ENCODE peak calls at places on chromosomes 6 and 20, in eight cellular contexts. One of them, this sample, is unnamed.

GRCh38 chr6:1912731-1913130 is 303.0 kb downstream of the FOXC1 start:
- DNase-seq in ovary: no peak
- DNase-seq in NAMALWA: no peak
- DNase-seq in stimulated activated CD4-positive, alpha-beta T cell treated with anti-CD3 and anti-CD28 coated beads, Interleukin-4, amount 100 ng/mL, for 4 hours: no peak
- DNase-seq in aorta: no peak
- DNase-seq in T-helper 2 cell: no peak
- DNase-seq in glutamatergic neuron: no peak
- DNase-seq in HEK293T: no peak
- DNase-seq in this sample: no peak

GRCh38 chr6:82144852-82145332 is 102.7 kb downstream of the IBTK start:
- DNase-seq in ovary: no peak
- DNase-seq in NAMALWA: no peak
- DNase-seq in stimulated activated CD4-positive, alpha-beta T cell treated with anti-CD3 and anti-CD28 coated beads, Interleukin-4, amount 100 ng/mL, for 4 hours: no peak
- DNase-seq in aorta: peak
- DNase-seq in T-helper 2 cell: no peak
- DNase-seq in glutamatergic neuron: no peak
- DNase-seq in HEK293T: peak
- DNase-seq in this sample: no peak

GRCh38 chr20:8130840-8131526 is 1.1 kb upstream of the PLCB1 start:
- DNase-seq in ovary: no peak
- DNase-seq in NAMALWA: no peak
- DNase-seq in stimulated activated CD4-positive, alpha-beta T cell treated with anti-CD3 and anti-CD28 coated beads, Interleukin-4, amount 100 ng/mL, for 4 hours: no peak
- DNase-seq in aorta: no peak
- DNase-seq in T-helper 2 cell: no peak
- DNase-seq in glutamatergic neuron: no peak
- DNase-seq in HEK293T: no peak
- DNase-seq in this sample: no peak

GRCh38 chr20:38112249-38112942 is 52.7 kb downstream of the TGM2 start:
- DNase-seq in ovary: no peak
- DNase-seq in NAMALWA: no peak
- DNase-seq in stimulated activated CD4-positive, alpha-beta T cell treated with anti-CD3 and anti-CD28 coated beads, Interleukin-4, amount 100 ng/mL, for 4 hours: no peak
- DNase-seq in aorta: no peak
- DNase-seq in T-helper 2 cell: no peak
- DNase-seq in glutamatergic neuron: no peak
- DNase-seq in HEK293T: no peak
- DNase-seq in this sample: no peak

GRCh38 chr6:25963426-25964123 is 973 bp downstream of the TRIM38 start:
- DNase-seq in ovary: no peak
- DNase-seq in NAMALWA: peak
- DNase-seq in stimulated activated CD4-positive, alpha-beta T cell treated with anti-CD3 and anti-CD28 coated beads, Interleukin-4, amount 100 ng/mL, for 4 hours: no peak
- DNase-seq in aorta: no peak
- DNase-seq in T-helper 2 cell: no peak
- DNase-seq in glutamatergic neuron: no peak
- DNase-seq in HEK293T: no peak
- DNase-seq in this sample: no peak

GRCh38 chr6:147651249-147652063 is 143.0 kb downstream of the SAMD5 start:
- DNase-seq in ovary: no peak
- DNase-seq in NAMALWA: no peak
- DNase-seq in stimulated activated CD4-positive, alpha-beta T cell treated with anti-CD3 and anti-CD28 coated beads, Interleukin-4, amount 100 ng/mL, for 4 hours: no peak
- DNase-seq in aorta: no peak
- DNase-seq in T-helper 2 cell: no peak
- DNase-seq in glutamatergic neuron: no peak
- DNase-seq in HEK293T: no peak
- DNase-seq in this sample: no peak

GRCh38 chr6:87391334-87391733 is 16.4 kb upstream of the CFAP206 start:
- DNase-seq in ovary: no peak
- DNase-seq in NAMALWA: peak
- DNase-seq in stimulated activated CD4-positive, alpha-beta T cell treated with anti-CD3 and anti-CD28 coated beads, Interleukin-4, amount 100 ng/mL, for 4 hours: no peak
- DNase-seq in aorta: no peak
- DNase-seq in T-helper 2 cell: no peak
- DNase-seq in glutamatergic neuron: peak
- DNase-seq in HEK293T: peak
- DNase-seq in this sample: no peak

GRCh38 chr6:34574647-34575293 is 18.6 kb upstream of the SPDEF start:
- DNase-seq in ovary: no peak
- DNase-seq in NAMALWA: no peak
- DNase-seq in stimulated activated CD4-positive, alpha-beta T cell treated with anti-CD3 and anti-CD28 coated beads, Interleukin-4, amount 100 ng/mL, for 4 hours: no peak
- DNase-seq in aorta: no peak
- DNase-seq in T-helper 2 cell: no peak
- DNase-seq in glutamatergic neuron: no peak
- DNase-seq in HEK293T: no peak
- DNase-seq in this sample: no peak

GRCh38 chr6:108714774-108715414 is 133.3 kb upstream of the ARMC2 start:
- DNase-seq in ovary: no peak
- DNase-seq in NAMALWA: no peak
- DNase-seq in stimulated activated CD4-positive, alpha-beta T cell treated with anti-CD3 and anti-CD28 coated beads, Interleukin-4, amount 100 ng/mL, for 4 hours: no peak
- DNase-seq in aorta: no peak
- DNase-seq in T-helper 2 cell: no peak
- DNase-seq in glutamatergic neuron: no peak
- DNase-seq in HEK293T: no peak
- DNase-seq in this sample: no peak

GRCh38 chr6:23659125-23659524 is 466.9 kb upstream of the NRSN1 start:
- DNase-seq in ovary: no peak
- DNase-seq in NAMALWA: no peak
- DNase-seq in stimulated activated CD4-positive, alpha-beta T cell treated with anti-CD3 and anti-CD28 coated beads, Interleukin-4, amount 100 ng/mL, for 4 hours: no peak
- DNase-seq in aorta: no peak
- DNase-seq in T-helper 2 cell: no peak
- DNase-seq in glutamatergic neuron: peak
- DNase-seq in HEK293T: peak
- DNase-seq in this sample: no peak

GRCh38 chr20:23145281-23145700 is 59.2 kb upstream of the CD93 start:
- DNase-seq in ovary: no peak
- DNase-seq in NAMALWA: no peak
- DNase-seq in stimulated activated CD4-positive, alpha-beta T cell treated with anti-CD3 and anti-CD28 coated beads, Interleukin-4, amount 100 ng/mL, for 4 hours: no peak
- DNase-seq in aorta: peak
- DNase-seq in T-helper 2 cell: no peak
- DNase-seq in glutamatergic neuron: no peak
- DNase-seq in HEK293T: no peak
- DNase-seq in this sample: no peak

GRCh38 chr6:69791065-69791471 is 5.7 kb downstream of the LMBRD1 start:
- DNase-seq in ovary: no peak
- DNase-seq in NAMALWA: peak
- DNase-seq in stimulated activated CD4-positive, alpha-beta T cell treated with anti-CD3 and anti-CD28 coated beads, Interleukin-4, amount 100 ng/mL, for 4 hours: no peak
- DNase-seq in aorta: no peak
- DNase-seq in T-helper 2 cell: no peak
- DNase-seq in glutamatergic neuron: no peak
- DNase-seq in HEK293T: no peak
- DNase-seq in this sample: no peak

GRCh38 chr20:38804682-38805501 is 605 bp upstream of the PPP1R16B start:
- DNase-seq in ovary: no peak
- DNase-seq in NAMALWA: peak
- DNase-seq in stimulated activated CD4-positive, alpha-beta T cell treated with anti-CD3 and anti-CD28 coated beads, Interleukin-4, amount 100 ng/mL, for 4 hours: peak
- DNase-seq in aorta: peak
- DNase-seq in T-helper 2 cell: peak
- DNase-seq in glutamatergic neuron: no peak
- DNase-seq in HEK293T: no peak
- DNase-seq in this sample: peak

GRCh38 chr20:25540273-25540672 is 45.1 kb downstream of the NINL start:
- DNase-seq in ovary: no peak
- DNase-seq in NAMALWA: peak
- DNase-seq in stimulated activated CD4-positive, alpha-beta T cell treated with anti-CD3 and anti-CD28 coated beads, Interleukin-4, amount 100 ng/mL, for 4 hours: no peak
- DNase-seq in aorta: no peak
- DNase-seq in T-helper 2 cell: no peak
- DNase-seq in glutamatergic neuron: peak
- DNase-seq in HEK293T: no peak
- DNase-seq in this sample: no peak

GRCh38 chr6:62393608-62394007 is 107.6 kb upstream of the KHDRBS2 start:
- DNase-seq in ovary: no peak
- DNase-seq in NAMALWA: no peak
- DNase-seq in stimulated activated CD4-positive, alpha-beta T cell treated with anti-CD3 and anti-CD28 coated beads, Interleukin-4, amount 100 ng/mL, for 4 hours: no peak
- DNase-seq in aorta: no peak
- DNase-seq in T-helper 2 cell: no peak
- DNase-seq in glutamatergic neuron: no peak
- DNase-seq in HEK293T: no peak
- DNase-seq in this sample: no peak

GRCh38 chr20:62313021-62313420 is 10.2 kb downstream of the ADRM1 start:
- DNase-seq in ovary: no peak
- DNase-seq in NAMALWA: no peak
- DNase-seq in stimulated activated CD4-positive, alpha-beta T cell treated with anti-CD3 and anti-CD28 coated beads, Interleukin-4, amount 100 ng/mL, for 4 hours: no peak
- DNase-seq in aorta: no peak
- DNase-seq in T-helper 2 cell: no peak
- DNase-seq in glutamatergic neuron: no peak
- DNase-seq in HEK293T: no peak
- DNase-seq in this sample: no peak

GRCh38 chr20:33076662-33077398 is 2.6 kb upstream of the BPIFB4 start:
- DNase-seq in ovary: no peak
- DNase-seq in NAMALWA: peak
- DNase-seq in stimulated activated CD4-positive, alpha-beta T cell treated with anti-CD3 and anti-CD28 coated beads, Interleukin-4, amount 100 ng/mL, for 4 hours: no peak
- DNase-seq in aorta: no peak
- DNase-seq in T-helper 2 cell: no peak
- DNase-seq in glutamatergic neuron: no peak
- DNase-seq in HEK293T: peak
- DNase-seq in this sample: no peak

GRCh38 chr20:1451092-1451491 is 15.6 kb downstream of the NSFL1C start:
- DNase-seq in ovary: no peak
- DNase-seq in NAMALWA: no peak
- DNase-seq in stimulated activated CD4-positive, alpha-beta T cell treated with anti-CD3 and anti-CD28 coated beads, Interleukin-4, amount 100 ng/mL, for 4 hours: no peak
- DNase-seq in aorta: no peak
- DNase-seq in T-helper 2 cell: no peak
- DNase-seq in glutamatergic neuron: no peak
- DNase-seq in HEK293T: no peak
- DNase-seq in this sample: no peak

GRCh38 chr6:159312204-159312603 is 143.0 kb downstream of the FNDC1 start:
- DNase-seq in ovary: no peak
- DNase-seq in NAMALWA: no peak
- DNase-seq in stimulated activated CD4-positive, alpha-beta T cell treated with anti-CD3 and anti-CD28 coated beads, Interleukin-4, amount 100 ng/mL, for 4 hours: no peak
- DNase-seq in aorta: no peak
- DNase-seq in T-helper 2 cell: no peak
- DNase-seq in glutamatergic neuron: no peak
- DNase-seq in HEK293T: no peak
- DNase-seq in this sample: no peak

GRCh38 chr6:145116591-145117178 is 618.6 kb downstream of the EPM2A start:
- DNase-seq in ovary: no peak
- DNase-seq in NAMALWA: no peak
- DNase-seq in stimulated activated CD4-positive, alpha-beta T cell treated with anti-CD3 and anti-CD28 coated beads, Interleukin-4, amount 100 ng/mL, for 4 hours: no peak
- DNase-seq in aorta: no peak
- DNase-seq in T-helper 2 cell: no peak
- DNase-seq in glutamatergic neuron: no peak
- DNase-seq in HEK293T: no peak
- DNase-seq in this sample: no peak

GRCh38 chr6:105196076-105196475 is 16.3 kb upstream of the POPDC3 start:
- DNase-seq in ovary: no peak
- DNase-seq in NAMALWA: no peak
- DNase-seq in stimulated activated CD4-positive, alpha-beta T cell treated with anti-CD3 and anti-CD28 coated beads, Interleukin-4, amount 100 ng/mL, for 4 hours: no peak
- DNase-seq in aorta: no peak
- DNase-seq in T-helper 2 cell: no peak
- DNase-seq in glutamatergic neuron: no peak
- DNase-seq in HEK293T: no peak
- DNase-seq in this sample: no peak

GRCh38 chr6:157284738-157285421 is 38.4 kb downstream of the TMEM242 start:
- DNase-seq in ovary: no peak
- DNase-seq in NAMALWA: no peak
- DNase-seq in stimulated activated CD4-positive, alpha-beta T cell treated with anti-CD3 and anti-CD28 coated beads, Interleukin-4, amount 100 ng/mL, for 4 hours: no peak
- DNase-seq in aorta: peak
- DNase-seq in T-helper 2 cell: no peak
- DNase-seq in glutamatergic neuron: no peak
- DNase-seq in HEK293T: no peak
- DNase-seq in this sample: no peak

GRCh38 chr20:40797425-40797824 is 108.4 kb upstream of the MAFB start:
- DNase-seq in ovary: no peak
- DNase-seq in NAMALWA: peak
- DNase-seq in stimulated activated CD4-positive, alpha-beta T cell treated with anti-CD3 and anti-CD28 coated beads, Interleukin-4, amount 100 ng/mL, for 4 hours: no peak
- DNase-seq in aorta: no peak
- DNase-seq in T-helper 2 cell: no peak
- DNase-seq in glutamatergic neuron: no peak
- DNase-seq in HEK293T: peak
- DNase-seq in this sample: no peak

GRCh38 chr6:129059650-129060049 is 176.7 kb downstream of the LAMA2 start:
- DNase-seq in ovary: no peak
- DNase-seq in NAMALWA: no peak
- DNase-seq in stimulated activated CD4-positive, alpha-beta T cell treated with anti-CD3 and anti-CD28 coated beads, Interleukin-4, amount 100 ng/mL, for 4 hours: no peak
- DNase-seq in aorta: no peak
- DNase-seq in T-helper 2 cell: no peak
- DNase-seq in glutamatergic neuron: no peak
- DNase-seq in HEK293T: no peak
- DNase-seq in this sample: no peak

GRCh38 chr6:169643521-169643920 is 58.3 kb downstream of the WDR27 start:
- DNase-seq in ovary: no peak
- DNase-seq in NAMALWA: no peak
- DNase-seq in stimulated activated CD4-positive, alpha-beta T cell treated with anti-CD3 and anti-CD28 coated beads, Interleukin-4, amount 100 ng/mL, for 4 hours: no peak
- DNase-seq in aorta: no peak
- DNase-seq in T-helper 2 cell: no peak
- DNase-seq in glutamatergic neuron: no peak
- DNase-seq in HEK293T: no peak
- DNase-seq in this sample: no peak

GRCh38 chr6:52201046-52201445 is 14.9 kb downstream of the IL17A start:
- DNase-seq in ovary: no peak
- DNase-seq in NAMALWA: no peak
- DNase-seq in stimulated activated CD4-positive, alpha-beta T cell treated with anti-CD3 and anti-CD28 coated beads, Interleukin-4, amount 100 ng/mL, for 4 hours: no peak
- DNase-seq in aorta: no peak
- DNase-seq in T-helper 2 cell: no peak
- DNase-seq in glutamatergic neuron: no peak
- DNase-seq in HEK293T: no peak
- DNase-seq in this sample: no peak

GRCh38 chr6:151445482-151445881 is 6.4 kb downstream of the RMND1 start:
- DNase-seq in ovary: no peak
- DNase-seq in NAMALWA: no peak
- DNase-seq in stimulated activated CD4-positive, alpha-beta T cell treated with anti-CD3 and anti-CD28 coated beads, Interleukin-4, amount 100 ng/mL, for 4 hours: no peak
- DNase-seq in aorta: no peak
- DNase-seq in T-helper 2 cell: no peak
- DNase-seq in glutamatergic neuron: no peak
- DNase-seq in HEK293T: no peak
- DNase-seq in this sample: no peak

GRCh38 chr20:51220293-51220706 is 197.4 kb upstream of the KCNG1 start:
- DNase-seq in ovary: no peak
- DNase-seq in NAMALWA: peak
- DNase-seq in stimulated activated CD4-positive, alpha-beta T cell treated with anti-CD3 and anti-CD28 coated beads, Interleukin-4, amount 100 ng/mL, for 4 hours: peak
- DNase-seq in aorta: no peak
- DNase-seq in T-helper 2 cell: peak
- DNase-seq in glutamatergic neuron: peak
- DNase-seq in HEK293T: peak
- DNase-seq in this sample: peak

GRCh38 chr6:1894954-1895353 is 285.2 kb downstream of the FOXC1 start:
- DNase-seq in ovary: no peak
- DNase-seq in NAMALWA: no peak
- DNase-seq in stimulated activated CD4-positive, alpha-beta T cell treated with anti-CD3 and anti-CD28 coated beads, Interleukin-4, amount 100 ng/mL, for 4 hours: no peak
- DNase-seq in aorta: peak
- DNase-seq in T-helper 2 cell: no peak
- DNase-seq in glutamatergic neuron: no peak
- DNase-seq in HEK293T: no peak
- DNase-seq in this sample: no peak

GRCh38 chr6:158648682-158649131 is 1.1 kb upstream of the SYTL3 start:
- DNase-seq in ovary: no peak
- DNase-seq in NAMALWA: no peak
- DNase-seq in stimulated activated CD4-positive, alpha-beta T cell treated with anti-CD3 and anti-CD28 coated beads, Interleukin-4, amount 100 ng/mL, for 4 hours: no peak
- DNase-seq in aorta: no peak
- DNase-seq in T-helper 2 cell: no peak
- DNase-seq in glutamatergic neuron: no peak
- DNase-seq in HEK293T: no peak
- DNase-seq in this sample: no peak

GRCh38 chr20:17570347-17571152 is 675 bp downstream of the DSTN start:
- DNase-seq in ovary: peak
- DNase-seq in NAMALWA: peak
- DNase-seq in stimulated activated CD4-positive, alpha-beta T cell treated with anti-CD3 and anti-CD28 coated beads, Interleukin-4, amount 100 ng/mL, for 4 hours: peak
- DNase-seq in aorta: peak
- DNase-seq in T-helper 2 cell: peak
- DNase-seq in glutamatergic neuron: peak
- DNase-seq in HEK293T: peak
- DNase-seq in this sample: no peak

GRCh38 chr6:62652692-62653328 is 366.8 kb upstream of the KHDRBS2 start:
- DNase-seq in ovary: no peak
- DNase-seq in NAMALWA: no peak
- DNase-seq in stimulated activated CD4-positive, alpha-beta T cell treated with anti-CD3 and anti-CD28 coated beads, Interleukin-4, amount 100 ng/mL, for 4 hours: no peak
- DNase-seq in aorta: no peak
- DNase-seq in T-helper 2 cell: no peak
- DNase-seq in glutamatergic neuron: no peak
- DNase-seq in HEK293T: peak
- DNase-seq in this sample: no peak

GRCh38 chr6:71902261-71902660 is 15.9 kb downstream of the RIMS1 start:
- DNase-seq in ovary: no peak
- DNase-seq in NAMALWA: no peak
- DNase-seq in stimulated activated CD4-positive, alpha-beta T cell treated with anti-CD3 and anti-CD28 coated beads, Interleukin-4, amount 100 ng/mL, for 4 hours: no peak
- DNase-seq in aorta: no peak
- DNase-seq in T-helper 2 cell: no peak
- DNase-seq in glutamatergic neuron: no peak
- DNase-seq in HEK293T: no peak
- DNase-seq in this sample: no peak

GRCh38 chr6:53309059-53309896 is 39.5 kb downstream of the ELOVL5 start:
- DNase-seq in ovary: no peak
- DNase-seq in NAMALWA: peak
- DNase-seq in stimulated activated CD4-positive, alpha-beta T cell treated with anti-CD3 and anti-CD28 coated beads, Interleukin-4, amount 100 ng/mL, for 4 hours: no peak
- DNase-seq in aorta: no peak
- DNase-seq in T-helper 2 cell: no peak
- DNase-seq in glutamatergic neuron: no peak
- DNase-seq in HEK293T: no peak
- DNase-seq in this sample: no peak

This sample was measured in NK-92 treated with Interleukin-12 subunit alpha and Interleukin-12 subunit beta, amount 100 ng/mL, for 24 hours.